ENCODE peak calls at places on chromosomes 5 and 9, in nine cellular contexts. O is AG04450, R is uterus, M is H1, A is sigmoid colon, P is cardiac fibroblast, S is fibroblast of mammary gland, K is GM06990, Y is fibroblast of the aortic adventitia. C is an unnamed sample.

GRCh38 chr9:36298566-36298965 is 40.3 kb upstream of the GNE start:
- DNase-seq in P (peak; percentile 9), M (no peak), Y (peak; percentile 37), S (peak; percentile 14), K (no peak), O (no peak), A (no peak), R (no peak), C (no peak)

GRCh38 chr9:37582548-37583157 is 6.5 kb upstream of the FBXO10 start:
- DNase-seq in K (no peak), M (no peak), A (no peak), S (peak; percentile 82), O (peak; percentile 47), Y (peak; percentile 85), P (peak; percentile 85), R (no peak), C (no peak)

GRCh38 chr5:136067422-136067821 is 38.6 kb downstream of the TGFBI start:
- DNase-seq in Y (no peak), M (no peak), S (no peak), P (no peak), R (no peak), A (no peak), K (no peak), O (no peak), C (no peak)

GRCh38 chr9:107387401-107387800 is 102.2 kb downstream of the KLF4 start:
- DNase-seq in M (no peak), Y (no peak), R (peak; percentile 75), O (no peak), S (no peak), A (peak; percentile 76), P (peak; percentile 20), K (no peak), C (no peak)

GRCh38 chr5:96629774-96630173 is 32.4 kb upstream of the CAST start:
- DNase-seq in Y (peak; percentile 84), K (no peak), A (no peak), O (no peak), M (no peak), S (peak; percentile 94), P (peak; percentile 95), R (no peak), C (no peak)

GRCh38 chr9:131278421-131279111 is 2.3 kb upstream of the FAM78A start:
- DNase-seq in P (no peak), Y (no peak), A (no peak), M (no peak), K (no peak), O (no peak), S (no peak), R (no peak), C (no peak)

GRCh38 chr5:96300986-96301385 is 132.1 kb downstream of the PCSK1 start:
- DNase-seq in R (no peak), S (no peak), O (no peak), M (no peak), Y (no peak), A (no peak), P (no peak), K (no peak), C (no peak)

GRCh38 chr5:27963050-27963783 is 924.8 kb upstream of the CDH9 start:
- DNase-seq in A (no peak), O (no peak), M (no peak), S (no peak), R (no peak), Y (no peak), K (no peak), P (no peak), C (no peak)

GRCh38 chr5:88883566-88884434 is 816 bp upstream of the MEF2C start:
- DNase-seq in O (peak; percentile 42), A (peak; percentile 93), S (peak; percentile 79), M (peak; percentile 77), K (peak; percentile 81), Y (peak; percentile 87), P (peak; percentile 88), R (peak; percentile 83), C (no peak)

GRCh38 chr5:33184367-33184766 is 256.4 kb upstream of the TARS1 start:
- DNase-seq in M (no peak), R (no peak), K (no peak), O (no peak), P (no peak), S (no peak), Y (no peak), A (no peak), C (no peak)

GRCh38 chr5:154196955-154197652 is 6.6 kb downstream of the GALNT10 start:
- DNase-seq in K (no peak), S (peak; percentile 70), M (no peak), R (no peak), Y (peak; percentile 80), P (peak; percentile 41), A (no peak), O (peak; percentile 51), C (no peak)

GRCh38 chr9:79568337-79569084 is 3.3 kb upstream of the TLE4 start:
- DNase-seq in A (no peak), O (no peak), S (no peak), R (no peak), M (no peak), K (no peak), Y (no peak), P (no peak), C (no peak)

GRCh38 chr5:140205952-140206351 is 31.0 kb downstream of the CYSTM1 start:
- DNase-seq in S (no peak), O (no peak), K (no peak), M (peak; percentile 53), Y (no peak), R (no peak), P (no peak), A (no peak), C (no peak)
- TF ChIP-seq CTCF in S (no peak), O (no peak), K (peak; percentile 15), M (peak; percentile 62), Y (no peak), R (no peak), P (no peak), A (no peak), C (no peak)

GRCh38 chr5:55063220-55063863 is 39.1 kb upstream of the GZMA start:
- DNase-seq in R (no peak), A (no peak), O (no peak), Y (peak; percentile 39), K (no peak), M (no peak), P (peak; percentile 38), S (peak; percentile 41), C (no peak)
- H3K4me3 ChIP-seq in R (no peak overlapping the region), A (no peak overlapping the region), O (no peak overlapping the region), Y (no peak overlapping the region), K (no peak overlapping the region), M (no peak overlapping the region), P (no peak overlapping the region), S (no peak overlapping the region), C (no peak overlapping the region)

DNA sequence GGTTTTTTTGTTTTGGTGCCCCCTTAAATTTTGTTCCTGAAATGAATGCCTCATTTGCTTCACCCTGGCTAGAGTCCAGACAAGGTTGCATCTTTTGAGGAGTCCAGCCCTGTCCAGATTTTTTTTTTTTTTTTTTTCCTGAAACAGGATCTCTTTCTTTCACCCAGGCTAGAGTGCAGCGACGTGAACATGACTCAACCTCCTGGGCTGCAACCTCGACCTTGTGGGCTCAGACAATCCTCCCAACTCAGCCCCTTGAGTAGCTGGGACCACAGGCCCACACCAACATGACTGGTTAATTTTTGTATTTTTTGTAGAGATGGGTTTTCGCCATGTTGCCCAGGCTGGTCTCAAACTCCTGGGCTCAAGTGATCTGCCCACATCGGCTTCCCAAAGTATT is 469.0 kb upstream of the BRINP1 start:
- DNase-seq in R (no peak), S (no peak), O (no peak), A (no peak), Y (no peak), M (no peak), P (no peak), K (no peak), C (no peak)
- TF ChIP-seq CTCF in R (no peak), S (no peak), O (no peak), A (no peak), Y (no peak), M (no peak), P (no peak), K (no peak), C (no peak)

DNA sequence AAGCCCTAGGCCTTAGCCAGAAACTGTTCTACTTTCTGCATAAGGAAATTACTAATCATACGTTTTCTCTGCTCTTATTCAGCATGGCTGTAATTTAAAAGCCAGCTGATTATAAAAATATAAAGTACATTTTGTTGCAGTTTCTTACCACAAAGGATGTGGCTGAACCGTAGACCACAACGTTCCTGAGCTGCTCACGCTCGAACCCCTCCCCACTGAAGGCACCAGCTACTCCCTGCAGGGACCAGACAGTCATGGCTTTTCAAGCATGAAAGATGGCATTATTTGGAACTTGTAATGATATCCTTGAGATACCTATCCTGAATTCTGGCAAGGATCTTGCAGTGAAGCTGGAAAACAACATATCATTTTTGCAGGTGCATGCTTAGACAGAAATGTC is 91.8 kb upstream of the DMRT1 start:
- DNase-seq in P (no peak), S (peak; percentile 50), A (peak; percentile 44), O (no peak), M (no peak), R (no peak), K (no peak), Y (no peak), C (no peak)
- H3K4me3 ChIP-seq in P (no peak overlapping the region), S (no peak overlapping the region), A (no peak overlapping the region), O (no peak overlapping the region), M (no peak overlapping the region), R (no peak overlapping the region), K (no peak overlapping the region), Y (no peak overlapping the region), C (no peak overlapping the region)